ENCODE peak calls at places on chromosomes 16 and 17, in four cellular contexts. P is IMR-90, Q is GM13976, U is AG09309. R is an unnamed sample.

GRCh38 chr16:19213885-19214284 is 45.8 kb downstream of the SYT17 start:
- DNase-seq in U (no peak), Q (no peak), P (no peak), R (no peak)

GRCh38 chr16:65487231-65487630 is 365.4 kb upstream of the CDH11 start:
- DNase-seq in P (no peak), U (no peak), Q (no peak), R (no peak)

GRCh38 chr16:15708096-15708495 is 58.1 kb downstream of the NDE1 start:
- DNase-seq in Q (no peak), U (no peak), P (peak; percentile 89), R (no peak)

GRCh38 chr16:10990378-10990777 is 46.0 kb downstream of the CLEC16A start:
- DNase-seq in Q (no peak), U (no peak), P (no peak), R (no peak)

GRCh38 chr17:13518271-13519000 is 83.3 kb downstream of the HS3ST3A1 start:
- DNase-seq in Q (no peak), U (peak; percentile 14), P (peak; percentile 89), R (peak; percentile 25)

GRCh38 chr17:1089915-1090314 is 89.9 kb downstream of the ABR start:
- DNase-seq in U (no peak), P (no peak), Q (no peak), R (no peak)

GRCh38 chr17:66830451-66830850 is 4.5 kb upstream of the CACNG5 start:
- DNase-seq in P (no peak), U (no peak), Q (no peak), R (no peak)

GRCh38 chr17:32757963-32758362 is 119.0 kb downstream of the MYO1D start:
- DNase-seq in U (no peak), P (no peak), Q (no peak), R (no peak)

GRCh38 chr16:80006175-80006895 is 405.8 kb upstream of the MAF start:
- DNase-seq in Q (no peak), P (peak; percentile 35), U (no peak), R (no peak)

GRCh38 chr17:14448816-14449215 is 147.9 kb downstream of the HS3ST3B1 start:
- DNase-seq in U (no peak), P (no peak), Q (no peak), R (no peak)

GRCh38 chr17:44159519-44160210 is 10.8 kb upstream of the ASB16 start:
- DNase-seq in P (peak; percentile 25), Q (no peak), U (no peak), R (no peak)

GRCh38 chr17:43540821-43541674 is 5.1 kb downstream of the ETV4 start:
- DNase-seq in U (no peak), P (no peak), Q (no peak), R (no peak)

GRCh38 chr17:57892820-57893595 is 43.2 kb upstream of the MRPS23 start:
- DNase-seq in Q (no peak), U (peak; percentile 99), P (peak; percentile 98), R (peak; percentile 77)

GRCh38 chr17:75010683-75011406 is 1.6 kb upstream of the MRPL58 start:
- DNase-seq in U (no peak), Q (no peak), P (peak; percentile 55), R (no peak)

GRCh38 chr17:77681820-77682219 is 276.7 kb upstream of the TNRC6C start:
- DNase-seq in P (peak; percentile 1), Q (no peak), U (no peak), R (peak; percentile 10)

GRCh38 chr17:37607637-37608368 is 1.4 kb downstream of the SYNRG start:
- DNase-seq in Q (peak; percentile 49), P (no peak), U (no peak), R (no peak)

GRCh38 chr17:48564200-48565023 is 13.7 kb downstream of the HOXB4 start:
- DNase-seq in Q (no peak), U (no peak), P (no peak), R (no peak)

GRCh38 chr17:13568746-13569739 is 32.7 kb downstream of the HS3ST3A1 start:
- DNase-seq in P (no peak), U (no peak), Q (no peak), R (no peak)

GRCh38 chr17:1197379-1197778 is 17.6 kb upstream of the ABR start:
- DNase-seq in U (peak; percentile 58), P (peak; percentile 40), Q (no peak), R (no peak)

GRCh38 chr16:83533193-83533592 is 274.6 kb upstream of the HSBP1 start:
- DNase-seq in P (peak; percentile 78), U (peak; percentile 23), Q (no peak), R (no peak)

GRCh38 chr16:84462296-84463210 is 41.9 kb downstream of the MEAK7 start:
- DNase-seq in P (no peak), U (no peak), Q (no peak), R (no peak)

GRCh38 chr17:27460196-27460725 is 4.0 kb downstream of the KSR1 start:
- DNase-seq in U (no peak), P (no peak), Q (no peak), R (no peak)
- TF ChIP-seq CTCF in U (no peak), P (no peak), Q (no peak), R (no peak)

GRCh38 chr16:16991711-16992110 is 479.0 kb downstream of the XYLT1 start:
- DNase-seq in Q (no peak), U (no peak), P (no peak), R (no peak)
- TF ChIP-seq CTCF in Q (no peak), U (no peak), P (no peak), R (no peak)

DNA sequence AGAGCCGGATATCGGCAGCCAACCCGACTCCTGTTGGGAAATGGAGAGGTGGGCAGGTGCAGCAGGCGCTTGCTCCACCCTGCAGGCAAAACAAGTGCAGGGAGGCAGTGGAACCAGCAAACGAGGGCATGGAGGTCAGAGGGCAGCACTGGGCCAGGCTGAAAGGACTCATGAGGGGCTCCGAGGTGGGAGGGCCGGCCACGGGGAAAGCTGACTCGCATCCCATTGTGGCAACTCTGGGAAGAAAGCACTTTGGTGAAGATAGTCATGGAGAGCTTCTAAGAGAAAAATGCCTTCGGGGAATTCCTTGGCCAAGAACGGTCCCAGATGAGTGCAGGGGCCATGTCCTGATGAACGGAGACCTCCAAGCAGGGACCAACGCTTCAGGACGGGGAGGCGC is 4.4 kb downstream of the CYBC1 start:
- DNase-seq in P (no peak), Q (no peak), U (no peak), R (no peak)
- TF ChIP-seq CTCF in P (no peak), Q (no peak), U (no peak), R (no peak)

GRCh38 chr16:57626420-57627170 is 1.8 kb upstream of the ADGRG1 start:
- DNase-seq in U (no peak), Q (no peak), P (no peak), R (no peak)

GRCh38 chr16:57628782-57629181 is 352 bp downstream of the ADGRG1 start:
- DNase-seq in P (no peak), U (no peak), Q (no peak), R (no peak)

GRCh38 chr16:57628008-57628781 is at the start of gene ADGRG1:
- DNase-seq in U (peak; percentile 78), P (peak; percentile 97), Q (peak; percentile 62), R (peak; percentile 69)

GRCh38 chr16:57624806-57625500 is 3.5 kb upstream of the ADGRG1 start:
- DNase-seq in P (no peak), Q (no peak), U (no peak), R (no peak)

GRCh38 chr16:57627184-57627871 is 1.1 kb upstream of the ADGRG1 start:
- DNase-seq in Q (no peak), U (peak; percentile 76), P (peak; percentile 85), R (peak; percentile 25)
- TF ChIP-seq CTCF in Q (no peak), U (peak; percentile 59), P (peak; percentile 54), R (peak; percentile 7)

DNA sequence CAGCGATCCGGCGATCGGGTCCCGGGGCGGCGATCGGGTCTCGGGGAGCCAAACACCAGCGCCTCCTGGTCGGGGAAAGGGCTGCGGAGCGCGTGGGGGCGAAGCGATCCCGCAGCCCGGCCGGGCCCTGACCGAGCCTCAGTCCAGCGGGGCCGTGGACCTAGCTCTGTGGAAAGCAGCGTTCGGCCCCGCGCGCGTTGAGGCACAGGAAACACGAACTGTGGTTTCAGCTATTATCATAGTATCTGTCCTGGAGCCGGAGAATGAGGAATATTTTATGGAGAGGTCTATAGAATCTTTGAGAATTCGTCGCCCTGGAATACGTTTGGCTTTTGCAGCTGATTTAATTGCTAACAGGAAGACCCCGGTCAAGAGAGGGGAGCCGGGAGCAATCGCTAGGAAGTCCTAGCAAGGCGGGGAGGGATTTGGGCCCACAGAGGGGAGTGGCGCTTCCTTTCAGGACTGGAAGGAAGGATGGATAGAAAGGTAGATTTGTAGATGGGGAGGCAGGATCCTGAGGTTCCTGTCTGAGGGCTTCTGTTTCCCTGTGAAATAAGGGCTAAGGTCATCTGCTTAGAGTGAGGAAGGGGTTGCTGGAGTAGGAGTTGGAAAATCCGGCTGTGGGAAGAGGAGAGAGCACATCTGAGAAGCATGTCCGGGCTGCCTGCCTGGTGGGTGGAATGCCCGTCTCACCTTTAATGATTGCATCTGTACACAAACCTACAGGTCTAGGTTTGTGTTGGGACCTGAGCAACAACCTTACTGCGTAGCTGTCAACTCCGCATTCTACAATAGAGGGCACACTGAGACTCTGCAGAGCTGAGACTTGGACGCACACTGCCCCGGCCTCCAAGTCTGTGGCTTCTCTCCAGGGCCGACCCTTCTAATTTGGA is 770 bp downstream of the CCNF start:
- DNase-seq in Q (peak; percentile 66), U (no peak), P (peak; percentile 19), R (no peak)
- TF ChIP-seq CTCF in Q (peak; percentile 60), U (peak; percentile 15), P (no peak), R (no peak)

GRCh38 chr17:71458322-71458721 is 662.5 kb upstream of the SOX9 start:
- DNase-seq in U (no peak), P (no peak), Q (no peak), R (no peak)

GRCh38 chr17:71461504-71462197 is 659.2 kb upstream of the SOX9 start:
- DNase-seq in P (no peak), Q (no peak), U (no peak), R (no peak)

GRCh38 chr17:71455219-71455618 is 665.6 kb upstream of the SOX9 start:
- DNase-seq in Q (no peak), P (no peak), U (no peak), R (no peak)

GRCh38 chr17:71464241-71464640 is 656.6 kb upstream of the SOX9 start:
- DNase-seq in U (no peak), P (no peak), Q (no peak), R (no peak)

DNA sequence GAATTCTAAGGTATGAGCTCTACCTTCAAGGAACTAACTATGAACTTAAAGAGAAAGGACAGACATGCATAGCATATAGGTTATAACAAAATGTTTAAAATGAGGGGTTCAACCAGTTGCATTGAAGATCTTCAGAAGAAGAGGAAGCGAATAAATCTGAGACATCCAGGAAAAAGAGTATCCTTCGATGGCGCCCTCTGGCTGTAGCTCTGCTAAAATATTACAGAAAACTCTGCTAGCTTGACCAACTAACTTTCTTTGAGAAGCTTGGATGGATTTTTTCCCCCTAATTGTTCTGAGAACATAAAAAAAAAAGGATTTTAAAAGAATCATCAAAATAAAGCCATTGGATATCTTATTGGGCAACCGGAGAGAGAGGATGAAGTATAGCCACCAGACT is 659.9 kb upstream of the SOX9 start:
- DNase-seq in U (no peak), Q (no peak), P (peak; percentile 43), R (no peak)
- TF ChIP-seq CTCF in U (peak; percentile 51), Q (peak; percentile 15), P (peak; percentile 53), R (peak; percentile 54)

R was measured in HFF-Myc.